ENCODE peak calls at places on chromosomes 6 and 20, in six cellular contexts. L is HCT116, U is heart left ventricle, F is psoas muscle, Q is Caco-2, Y is body of pancreas. Z is an unnamed sample. For H3K36me3, the result is how much of the 10 kb centered on the place peaks cover.

GRCh38 chr6:161105408-161105807 is 113.8 kb downstream of the MAP3K4 start:
- DNase-seq in L (no peak), U (no peak), F (no peak), Q (no peak), Y (no peak), Z (no peak)

GRCh38 chr6:147707524-147707923 is 199.0 kb downstream of the SAMD5 start:
- DNase-seq in L (no peak), U (no peak), F (no peak), Q (no peak), Y (no peak), Z (peak)

GRCh38 chr20:36462440-36463211 is 78.7 kb upstream of the MYL9 start:
- DNase-seq in L (no peak), U (peak), F (peak), Q (no peak), Y (peak), Z (no peak)

GRCh38 chr20:7161690-7162089 is 394.2 kb downstream of the BMP2 start:
- DNase-seq in L (no peak), U (no peak), F (no peak), Q (peak), Y (no peak), Z (peak)

GRCh38 chr6:139943391-139943790 is 568.9 kb upstream of the CITED2 start:
- DNase-seq in L (no peak), U (no peak), F (no peak), Q (no peak), Y (peak), Z (no peak)

GRCh38 chr6:119749341-119749740 is 399.8 kb upstream of the MAN1A1 start:
- DNase-seq in L (no peak), U (no peak), F (no peak), Q (no peak), Y (no peak), Z (no peak)

GRCh38 chr6:62150048-62150663 is 135.9 kb downstream of the KHDRBS2 start:
- DNase-seq in L (peak), U (no peak), F (no peak), Q (no peak), Y (peak), Z (no peak)

GRCh38 chr20:20277772-20278382 is 90.0 kb upstream of the INSM1 start:
- DNase-seq in L (no peak), U (peak), F (peak), Q (no peak), Y (no peak), Z (no peak)

GRCh38 chr20:4227085-4227821 is 211.9 kb upstream of the RNF24 start:
- DNase-seq in L (no peak), U (no peak), F (no peak), Q (no peak), Y (no peak), Z (peak)

GRCh38 chr20:37524859-37525708 is 2.6 kb downstream of the BLCAP start:
- DNase-seq in L (no peak), U (no peak), F (no peak), Q (peak), Y (no peak), Z (peak)

GRCh38 chr20:9945406-9945805 is 89.4 kb upstream of the ANKEF1 start:
- DNase-seq in L (peak), U (no peak), F (no peak), Q (no peak), Y (no peak), Z (peak)

GRCh38 chr6:71294121-71294523 is 5.5 kb downstream of the OGFRL1 start:
- DNase-seq in L (no peak), U (no peak), F (no peak), Q (no peak), Y (peak), Z (no peak)

GRCh38 chr6:36914227-36914794 is 28.6 kb downstream of the C6orf89 start:
- DNase-seq in L (peak), U (no peak), F (no peak), Q (peak), Y (peak), Z (peak)

GRCh38 chr6:16802071-16802470 is 40.8 kb upstream of the ATXN1 start:
- DNase-seq in L (no peak), U (peak), F (no peak), Q (no peak), Y (no peak), Z (no peak)

GRCh38 chr20:15882553-15882952 is 690.7 kb downstream of the KIF16B start:
- DNase-seq in L (no peak), U (no peak), F (no peak), Q (no peak), Y (no peak), Z (no peak)

GRCh38 chr20:53215166-53215565 is 243.0 kb downstream of the TSHZ2 start:
- DNase-seq in L (no peak), U (no peak), F (no peak), Q (no peak), Y (no peak), Z (peak)

GRCh38 chr6:140480852-140481251 is 1106.4 kb upstream of the CITED2 start:
- DNase-seq in L (no peak), U (peak), F (peak), Q (no peak), Y (peak), Z (no peak)

GRCh38 chr6:21742238-21742660 is 148.7 kb downstream of the SOX4 start:
- DNase-seq in L (peak), U (no peak), F (no peak), Q (no peak), Y (no peak), Z (no peak)

GRCh38 chr6:106885659-106886058 is 88.9 kb downstream of the CD24 start:
- DNase-seq in L (no peak), U (no peak), F (no peak), Q (no peak), Y (no peak), Z (no peak)

GRCh38 chr20:53497246-53497645 is 96.4 kb downstream of the ZNF217 start:
- DNase-seq in L (no peak), U (no peak), F (no peak), Q (no peak), Y (no peak), Z (no peak)

GRCh38 chr6:44439270-44440045 is 52.0 kb downstream of the CDC5L start:
- DNase-seq in L (no peak), U (no peak), F (no peak), Q (no peak), Y (no peak), Z (no peak)

GRCh38 chr20:33401922-33402369 is 627 bp upstream of the CDK5RAP1 start:
- DNase-seq in L (no peak), U (no peak), F (no peak), Q (no peak), Y (no peak), Z (peak)

GRCh38 chr6:118597636-118598035 is 49.5 kb downstream of the PLN start:
- DNase-seq in L (no peak), U (no peak), F (no peak), Q (no peak), Y (no peak), Z (no peak)

GRCh38 chr20:57065646-57066045 is 200.8 kb downstream of the BMP7 start:
- DNase-seq in L (no peak), U (no peak), F (no peak), Q (peak), Y (no peak), Z (no peak)

GRCh38 chr20:2804921-2805681 is 4.7 kb upstream of the CPXM1 start:
- DNase-seq in L (no peak), U (no peak), F (no peak), Q (no peak), Y (no peak), Z (no peak)

GRCh38 chr6:34196116-34196832 is 40.4 kb upstream of the HMGA1 start:
- DNase-seq in L (peak), U (peak), F (peak), Q (peak), Y (peak), Z (peak)

GRCh38 chr6:151773382-151773781 is 34.1 kb upstream of the ESR1 start:
- DNase-seq in L (no peak), U (no peak), F (no peak), Q (no peak), Y (no peak), Z (no peak)
- H3K36me3 ChIP-seq in L (under half), U (under half), F (under half), Q (under half), Y (under half), Z (under half)

GRCh38 chr6:125927761-125928160 is 28.8 kb upstream of the HINT3 start:
- DNase-seq in L (no peak), U (no peak), F (no peak), Q (no peak), Y (no peak), Z (no peak)
- H3K36me3 ChIP-seq in L (under half), U (half or more), F (under half), Q (under half), Y (under half), Z (under half)

GRCh38 chr20:58238490-58238889 is 10.0 kb upstream of the ANKRD60 start:
- DNase-seq in L (no peak), U (no peak), F (no peak), Q (no peak), Y (no peak), Z (no peak)
- H3K36me3 ChIP-seq in L (under half), U (half or more), F (under half), Q (under half), Y (under half), Z (under half)

DNA sequence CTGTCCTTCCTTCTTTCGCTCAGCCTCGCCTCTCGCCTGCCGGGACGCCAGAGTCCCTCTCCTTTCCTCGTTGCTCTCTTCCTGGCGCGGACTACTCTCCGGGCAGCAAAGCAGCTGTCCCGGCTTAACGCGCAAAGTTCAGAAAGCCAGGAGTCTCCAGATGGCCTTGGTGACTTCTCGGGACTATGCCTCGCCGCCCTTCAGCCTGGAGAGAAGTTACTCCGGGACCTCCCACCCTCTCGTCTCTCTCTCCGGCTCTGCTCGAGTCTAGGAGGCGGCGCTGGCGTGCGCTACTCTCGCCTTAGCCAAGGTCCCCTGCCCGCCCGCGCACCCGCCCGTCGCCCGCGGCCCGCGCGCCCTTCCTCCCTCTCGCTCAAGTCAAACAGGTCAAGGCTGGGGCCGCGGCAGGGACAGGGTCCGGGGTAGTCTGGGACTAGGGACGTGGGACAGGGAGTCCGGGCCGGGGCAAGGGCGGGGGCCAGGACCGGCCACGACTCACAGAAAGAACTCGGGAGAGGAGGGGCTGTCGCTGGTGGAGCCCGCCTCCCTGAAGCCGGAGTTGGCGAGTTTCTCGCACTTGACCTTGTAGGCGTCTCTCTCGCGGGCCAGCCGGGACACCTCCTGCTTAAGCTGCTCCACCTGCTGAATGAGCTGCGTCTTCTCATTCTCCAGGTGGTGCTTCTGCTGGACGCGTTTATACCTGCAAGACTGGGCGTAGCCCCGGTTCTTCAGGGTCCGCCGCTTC is 1.5 kb downstream of the MAFB start:
- DNase-seq in L (no peak), U (peak), F (peak), Q (peak), Y (peak), Z (peak)
- H3K36me3 ChIP-seq in L (under half), U (under half), F (under half), Q (under half), Y (under half), Z (under half)

GRCh38 chr6:150915868-150916267 is 50.4 kb downstream of the MTHFD1L start:
- DNase-seq in L (no peak), U (no peak), F (no peak), Q (no peak), Y (no peak), Z (no peak)

GRCh38 chr6:150919938-150920337 is 54.4 kb downstream of the MTHFD1L start:
- DNase-seq in L (no peak), U (no peak), F (no peak), Q (no peak), Y (no peak), Z (no peak)

GRCh38 chr6:150910561-150910960 is 45.1 kb downstream of the MTHFD1L start:
- DNase-seq in L (no peak), U (no peak), F (no peak), Q (no peak), Y (no peak), Z (no peak)

GRCh38 chr6:150914372-150914771 is 48.9 kb downstream of the MTHFD1L start:
- DNase-seq in L (no peak), U (no peak), F (no peak), Q (no peak), Y (no peak), Z (no peak)

DNA sequence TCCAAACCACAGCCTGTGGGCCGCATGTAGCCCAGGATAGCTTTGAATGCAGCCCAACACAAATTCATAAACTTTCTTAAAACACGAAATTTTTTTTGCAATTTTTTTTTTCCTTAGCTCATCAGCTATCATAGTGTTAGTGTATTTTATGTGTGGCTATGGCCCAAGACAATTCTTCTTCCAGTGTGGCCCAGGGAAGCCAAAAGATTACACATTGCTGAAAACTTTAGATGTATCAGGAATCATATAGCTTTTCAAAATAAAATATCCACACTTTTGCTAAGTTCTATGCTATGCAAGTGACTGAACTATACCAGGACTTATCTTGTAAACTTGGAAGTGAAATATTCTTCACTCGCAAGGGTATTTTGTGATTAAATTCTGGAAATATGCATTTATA is 49.7 kb downstream of the MTHFD1L start:
- DNase-seq in L (no peak), U (no peak), F (no peak), Q (no peak), Y (no peak), Z (no peak)
- H3K36me3 ChIP-seq in L (under half), U (under half), F (under half), Q (under half), Y (under half), Z (under half)

DNA sequence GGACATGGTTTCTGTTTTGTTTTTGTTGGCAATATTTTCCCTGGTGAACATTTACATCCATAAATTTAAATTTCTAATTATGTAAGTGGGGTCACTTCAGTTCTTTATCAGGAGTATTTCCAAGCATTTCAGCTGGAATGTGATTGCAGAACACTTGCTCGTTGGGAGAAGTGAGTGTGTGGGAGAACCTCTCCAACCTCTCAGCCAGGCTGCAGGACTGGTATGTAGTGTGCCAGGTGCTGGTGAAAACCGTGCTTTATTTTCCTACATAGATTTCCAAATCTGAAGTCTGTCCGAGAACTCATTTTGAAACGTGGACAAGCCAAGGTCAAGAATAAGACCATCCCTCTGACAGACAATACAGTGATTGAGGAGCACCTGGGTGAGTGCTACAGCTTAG is 6.3 kb downstream of the RPL7L1 start:
- DNase-seq in L (no peak), U (no peak), F (no peak), Q (no peak), Y (no peak), Z (no peak)
- H3K36me3 ChIP-seq in L (under half), U (half or more), F (under half), Q (under half), Y (under half), Z (under half)

DNA sequence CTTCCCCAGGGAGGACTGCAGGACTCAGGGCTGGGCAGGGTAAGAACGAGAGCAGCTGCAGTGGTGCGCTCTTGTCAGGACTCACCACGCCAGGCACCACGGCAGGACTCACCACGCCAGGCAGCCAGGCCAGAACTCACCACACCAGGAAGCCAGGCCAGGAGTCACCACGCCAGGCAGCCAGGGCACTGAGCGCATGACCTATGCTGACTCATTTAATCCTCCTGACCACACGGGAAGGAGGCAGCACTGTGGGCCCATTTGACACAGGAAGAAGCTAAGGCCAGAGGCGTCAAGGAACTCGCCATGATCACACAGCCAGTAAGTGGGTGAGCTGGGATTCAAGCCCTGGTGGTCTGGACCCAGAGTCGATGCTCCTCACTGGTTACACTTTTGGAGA is 189.3 kb downstream of the PREX1 start:
- DNase-seq in L (peak), U (no peak), F (no peak), Q (no peak), Y (no peak), Z (no peak)
- H3K36me3 ChIP-seq in L (under half), U (half or more), F (under half), Q (under half), Y (under half), Z (under half)

DNA sequence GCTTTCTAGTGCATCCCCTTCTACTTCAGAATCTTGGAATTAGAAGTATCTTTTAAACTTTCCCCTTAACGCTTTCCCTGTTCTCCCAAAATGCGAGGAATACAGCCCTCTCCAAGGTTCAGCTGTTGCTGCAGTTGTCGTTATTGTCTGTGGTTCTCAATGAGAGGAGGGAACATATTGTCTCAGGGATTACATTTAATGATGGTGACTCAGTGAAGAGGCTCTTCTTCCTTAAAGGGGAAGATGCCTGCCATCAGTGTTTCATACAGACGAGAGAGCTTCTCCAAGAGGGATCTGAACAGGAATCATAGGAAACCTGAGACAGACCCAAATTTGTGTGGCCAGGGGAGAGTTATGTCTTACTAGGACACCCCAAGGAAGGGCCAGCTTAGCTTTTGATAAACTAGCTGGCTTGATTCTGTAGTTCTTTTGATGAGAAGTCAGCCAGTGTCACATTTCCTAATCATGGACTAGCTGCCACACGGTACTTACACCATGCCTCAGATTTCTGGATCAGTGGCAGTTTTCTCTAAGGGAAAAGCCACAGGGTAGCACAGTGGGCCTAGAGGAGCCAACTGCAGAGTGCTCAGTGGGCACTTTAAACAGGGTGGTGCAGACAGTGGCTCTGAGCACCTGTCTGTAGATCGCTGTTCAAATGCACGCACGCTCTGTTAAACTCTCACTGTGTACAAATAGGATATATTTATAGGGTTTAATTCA is 59.7 kb upstream of the TMEM181 start:
- DNase-seq in L (no peak), U (no peak), F (no peak), Q (no peak), Y (no peak), Z (no peak)
- H3K36me3 ChIP-seq in L (under half), U (half or more), F (under half), Q (under half), Y (under half), Z (under half)